ENCODE peak calls at places on chromosome 1, in seven cellular contexts. One of them, this sample, is unnamed.

GRCh38 chr1:93668121-93668520 is 13.5 kb downstream of the BCAR3 start:
- DNase-seq in HFFc6: no peak
- DNase-seq in NCI-H510A: no peak
- DNase-seq in amygdala: no peak
- DNase-seq in fibroblast of pulmonary artery: no peak
- DNase-seq in omental fat pad: no peak
- DNase-seq in endothelial cell: no peak
- DNase-seq in this sample: no peak

GRCh38 chr1:52907812-52908153 is 13.8 kb downstream of the ECHDC2 start:
- DNase-seq in HFFc6: no peak
- DNase-seq in NCI-H510A: no peak
- DNase-seq in amygdala: no peak
- DNase-seq in fibroblast of pulmonary artery: no peak
- DNase-seq in omental fat pad: no peak
- DNase-seq in endothelial cell: no peak
- DNase-seq in this sample: no peak

GRCh38 chr1:43976045-43976444 is 1.3 kb downstream of the ATP6V0B start:
- DNase-seq in HFFc6: no peak
- DNase-seq in NCI-H510A: no peak
- DNase-seq in amygdala: no peak
- DNase-seq in fibroblast of pulmonary artery: no peak
- DNase-seq in omental fat pad: no peak
- DNase-seq in endothelial cell: no peak
- DNase-seq in this sample: no peak

GRCh38 chr1:162141273-162142023 is 72.0 kb downstream of the NOS1AP start:
- DNase-seq in HFFc6: peak; percentile 76
- DNase-seq in NCI-H510A: no peak
- DNase-seq in amygdala: no peak
- DNase-seq in fibroblast of pulmonary artery: peak; percentile 48
- DNase-seq in omental fat pad: no peak
- DNase-seq in endothelial cell: no peak
- DNase-seq in this sample: no peak

GRCh38 chr1:113686891-113687624 is 72.2 kb downstream of the PHTF1 start:
- DNase-seq in HFFc6: peak; percentile 41
- DNase-seq in NCI-H510A: no peak
- DNase-seq in amygdala: no peak
- DNase-seq in fibroblast of pulmonary artery: peak; percentile 17
- DNase-seq in omental fat pad: no peak
- DNase-seq in endothelial cell: no peak
- DNase-seq in this sample: no peak

GRCh38 chr1:167462341-167462740 is 56.0 kb downstream of the CD247 start:
- DNase-seq in HFFc6: no peak
- DNase-seq in NCI-H510A: no peak
- DNase-seq in amygdala: no peak
- DNase-seq in fibroblast of pulmonary artery: no peak
- DNase-seq in omental fat pad: no peak
- DNase-seq in endothelial cell: no peak
- DNase-seq in this sample: no peak

GRCh38 chr1:29749546-29749945 is 513.2 kb downstream of the PTPRU start:
- DNase-seq in HFFc6: no peak
- DNase-seq in NCI-H510A: no peak
- DNase-seq in amygdala: no peak
- DNase-seq in fibroblast of pulmonary artery: no peak
- DNase-seq in omental fat pad: no peak
- DNase-seq in endothelial cell: no peak
- DNase-seq in this sample: no peak

GRCh38 chr1:100265562-100265930 is 470 bp upstream of the RTCA start:
- DNase-seq in HFFc6: peak; percentile 58
- DNase-seq in NCI-H510A: no peak
- DNase-seq in amygdala: no peak
- DNase-seq in fibroblast of pulmonary artery: peak; percentile 48
- DNase-seq in omental fat pad: no peak
- DNase-seq in endothelial cell: no peak
- DNase-seq in this sample: no peak

GRCh38 chr1:234885601-234886000 is 243.0 kb downstream of the TOMM20 start:
- DNase-seq in HFFc6: no peak
- DNase-seq in NCI-H510A: no peak
- DNase-seq in amygdala: no peak
- DNase-seq in fibroblast of pulmonary artery: no peak
- DNase-seq in omental fat pad: no peak
- DNase-seq in endothelial cell: no peak
- DNase-seq in this sample: no peak

GRCh38 chr1:61539720-61540462 is 185.1 kb downstream of the TM2D1 start:
- DNase-seq in HFFc6: peak; percentile 71
- DNase-seq in NCI-H510A: no peak
- DNase-seq in amygdala: no peak
- DNase-seq in fibroblast of pulmonary artery: no peak
- DNase-seq in omental fat pad: no peak
- DNase-seq in endothelial cell: no peak
- DNase-seq in this sample: no peak

GRCh38 chr1:22124592-22125229 is 18.2 kb downstream of the WNT4 start:
- DNase-seq in HFFc6: no peak
- DNase-seq in NCI-H510A: no peak
- DNase-seq in amygdala: no peak
- DNase-seq in fibroblast of pulmonary artery: no peak
- DNase-seq in omental fat pad: no peak
- DNase-seq in endothelial cell: no peak
- DNase-seq in this sample: no peak

GRCh38 chr1:223208164-223209075 is 65.4 kb upstream of the TLR5 start:
- DNase-seq in HFFc6: no peak
- DNase-seq in NCI-H510A: no peak
- DNase-seq in amygdala: no peak
- DNase-seq in fibroblast of pulmonary artery: no peak
- DNase-seq in omental fat pad: no peak
- DNase-seq in endothelial cell: no peak
- DNase-seq in this sample: no peak

GRCh38 chr1:228799929-228800328 is 64.7 kb downstream of the RHOU start:
- DNase-seq in HFFc6: no peak
- DNase-seq in NCI-H510A: no peak
- DNase-seq in amygdala: no peak
- DNase-seq in fibroblast of pulmonary artery: no peak
- DNase-seq in omental fat pad: no peak
- DNase-seq in endothelial cell: no peak
- DNase-seq in this sample: no peak

GRCh38 chr1:153568367-153569099 is 2.9 kb upstream of the S100A2 start:
- DNase-seq in HFFc6: peak; percentile 85
- DNase-seq in NCI-H510A: peak; percentile 70
- DNase-seq in amygdala: peak; percentile 82
- DNase-seq in fibroblast of pulmonary artery: peak; percentile 89
- DNase-seq in omental fat pad: peak; percentile 85
- DNase-seq in endothelial cell: peak; percentile 91
- DNase-seq in this sample: peak; percentile 84